ENCODE peak calls at places on chromosomes 5 and 9, in ten cellular contexts. Q is HL-60; F is GM23248; Z is activated CD4-positive, alpha-beta T cell treated with anti-CD3 and anti-CD28 coated beads for 4 hours; U is AG04449; X is D341Med; K is coronary artery; I is NCI-H2081 treated with DMSO at 0.1 percent for 48 hours; M is WERI-Rb-1; N is amniotic stem cell. W is an unnamed sample.

GRCh38 chr5:53779541-53779981 is 219.1 kb downstream of the NDUFS4 start:
- DNase-seq in N (no peak), Q (no peak), F (peak; percentile 65), I (no peak), U (no peak), Z (no peak), K (no peak), X (no peak), M (no peak), W (no peak)

GRCh38 chr5:133088064-133088463 is 36.3 kb downstream of the HSPA4 start:
- DNase-seq in N (no peak), Z (no peak), X (no peak), K (no peak), U (no peak), Q (no peak), M (no peak), F (no peak), I (no peak), W (no peak)

GRCh38 chr9:96242829-96243228 is 59.1 kb downstream of the HSD17B3 start:
- DNase-seq in X (no peak), I (no peak), K (no peak), U (no peak), Q (no peak), M (no peak), Z (no peak), F (no peak), N (no peak), W (no peak)

GRCh38 chr5:67133217-67133616 is 63.4 kb downstream of the CD180 start:
- DNase-seq in I (no peak), K (no peak), Z (no peak), F (no peak), N (no peak), X (no peak), Q (no peak), M (no peak), U (no peak), W (no peak)

GRCh38 chr5:103464801-103465484 is 97.6 kb downstream of the NUDT12 start:
- DNase-seq in U (no peak), X (no peak), M (no peak), F (no peak), K (no peak), N (no peak), I (no peak), Z (no peak), Q (no peak), W (no peak)

GRCh38 chr9:1875921-1876448 is 139.2 kb upstream of the SMARCA2 start:
- DNase-seq in Z (no peak), K (no peak), M (no peak), X (no peak), N (no peak), I (no peak), F (no peak), U (no peak), Q (no peak), W (no peak)

GRCh38 chr5:82163459-82164108 is 114.6 kb downstream of the RPS23 start:
- DNase-seq in Z (no peak), U (no peak), F (peak; percentile 75), K (no peak), I (no peak), N (no peak), M (no peak), Q (no peak), X (no peak), W (no peak)

GRCh38 chr5:76081811-76082783 is 1.1 kb upstream of the SV2C start:
- DNase-seq in Z (no peak), I (no peak), F (no peak), U (no peak), Q (no peak), K (no peak), X (peak; percentile 28), M (no peak), N (no peak), W (no peak)

GRCh38 chr9:135898634-135899407 is 8.5 kb downstream of the CAMSAP1 start:
- DNase-seq in Z (no peak), M (no peak), N (no peak), U (no peak), I (no peak), K (peak; percentile 24), X (no peak), F (peak; percentile 77), Q (no peak), W (no peak)

GRCh38 chr5:93330506-93330905 is 250.5 kb downstream of the NR2F1-AS1 start:
- DNase-seq in I (no peak), Z (no peak), K (no peak), U (no peak), Q (no peak), F (peak; percentile 78), N (no peak), M (no peak), X (no peak), W (no peak)

GRCh38 chr5:10539685-10539998 is 24.2 kb upstream of the ANKRD33B start:
- DNase-seq in Q (no peak), K (no peak), N (no peak), I (no peak), X (no peak), Z (no peak), U (no peak), F (peak; percentile 65), M (no peak), W (no peak)

GRCh38 chr9:128124873-128125574 is 2.5 kb downstream of the PTGES2 start:
- DNase-seq in N (no peak), Q (peak; percentile 65), Z (peak; percentile 28), K (no peak), X (peak; percentile 71), F (peak; percentile 69), I (no peak), U (no peak), M (peak; percentile 92), W (no peak)

GRCh38 chr9:37408933-37409710 is 13.4 kb upstream of the GRHPR start:
- DNase-seq in M (no peak), I (no peak), F (no peak), X (no peak), K (no peak), Z (peak; percentile 62), U (no peak), Q (no peak), N (no peak), W (no peak)

GRCh38 chr9:120628207-120628924 is 48.4 kb upstream of the CDK5RAP2 start:
- DNase-seq in N (no peak), X (no peak), U (no peak), K (no peak), M (no peak), F (no peak), I (no peak), Z (no peak), Q (no peak), W (no peak)

GRCh38 chr9:14895806-14896205 is 14.4 kb downstream of the FREM1 start:
- DNase-seq in M (no peak), U (peak; percentile 12), Q (no peak), K (no peak), I (no peak), X (no peak), Z (no peak), N (no peak), F (peak; percentile 57), W (no peak)

GRCh38 chr5:78628260-78629024 is 20.1 kb downstream of the LHFPL2 start:
- DNase-seq in F (no peak), M (no peak), X (no peak), Z (no peak), N (no peak), K (no peak), U (no peak), I (no peak), Q (no peak), W (no peak)

GRCh38 chr9:25850803-25851202 is 172.6 kb upstream of the TUSC1 start:
- DNase-seq in Z (no peak), N (no peak), I (no peak), F (no peak), U (no peak), K (no peak), M (no peak), Q (no peak), X (no peak), W (no peak)

GRCh38 chr9:136395345-136396218 is 4.4 kb downstream of the SNAPC4 start:
- DNase-seq in I (no peak), N (no peak), U (no peak), F (no peak), M (no peak), Z (no peak), X (no peak), K (no peak), Q (no peak), W (no peak)

GRCh38 chr5:124527220-124527991 is 219.0 kb downstream of the ZNF608 start:
- DNase-seq in N (no peak), F (peak; percentile 37), Q (no peak), M (no peak), I (no peak), X (no peak), Z (no peak), U (no peak), K (no peak), W (no peak)

GRCh38 chr9:116208417-116209232 is 55.0 kb downstream of the PAPPA start:
- DNase-seq in F (peak; percentile 80), Q (no peak), M (peak; percentile 51), Z (no peak), K (no peak), I (no peak), N (no peak), X (no peak), U (peak; percentile 49), W (peak; percentile 79)

GRCh38 chr5:140608730-140609520 is 24.1 kb downstream of the CD14 start:
- DNase-seq in N (no peak), K (no peak), F (peak; percentile 71), X (no peak), Q (peak; percentile 62), Z (no peak), U (no peak), M (no peak), I (no peak), W (no peak)

GRCh38 chr9:133130721-133131244 is 9.7 kb upstream of the RALGDS start:
- DNase-seq in K (no peak), N (no peak), M (no peak), Z (peak; percentile 58), X (no peak), Q (no peak), U (no peak), F (no peak), I (no peak), W (no peak)

GRCh38 chr5:179269781-179270543 is 75.3 kb downstream of the ADAMTS2 start:
- DNase-seq in U (no peak), K (peak; percentile 60), I (no peak), N (peak; percentile 10), Z (no peak), Q (no peak), F (peak; percentile 88), M (no peak), X (no peak), W (no peak)

GRCh38 chr9:110752766-110753165 is 84.2 kb downstream of the MUSK start:
- DNase-seq in N (peak; percentile 89), F (peak; percentile 96), I (no peak), X (no peak), Z (no peak), U (peak; percentile 76), Q (no peak), M (no peak), K (no peak), W (peak; percentile 79)

GRCh38 chr9:34428325-34428958 is 29.9 kb downstream of the FAM219A start:
- DNase-seq in K (no peak), Q (no peak), N (no peak), X (peak; percentile 78), U (no peak), Z (no peak), M (peak; percentile 63), I (no peak), F (no peak), W (peak; percentile 85)

GRCh38 chr9:15856591-15856990 is 303.7 kb downstream of the CCDC171 start:
- DNase-seq in F (peak; percentile 69), U (peak; percentile 63), N (no peak), Q (no peak), I (no peak), X (no peak), Z (no peak), K (no peak), M (no peak), W (no peak)

GRCh38 chr9:92671323-92671722 is 1.4 kb upstream of the IPPK start:
- DNase-seq in F (peak; percentile 93), Q (no peak), U (no peak), I (no peak), K (peak; percentile 75), M (no peak), X (no peak), Z (no peak), N (peak; percentile 10), W (no peak)

GRCh38 chr5:135546912-135547311 is 11.1 kb upstream of the NEUROG1 start:
- DNase-seq in K (no peak), X (no peak), Q (no peak), U (no peak), F (no peak), Z (no peak), M (peak; percentile 65), I (no peak), N (no peak), W (no peak)

W was measured in brain pericyte.